ENCODE peak calls at places on chromosomes 16 and 17, in ten cellular contexts. A is HCT116, H is MG63, T is small intestine, S is cardiac fibroblast, E is skeletal muscle cell, K is right cardiac atrium, D is ascending aorta, X is H7, V is AG09309. J is an unnamed sample.

GRCh38 chr17:78342438-78343098 is 17.3 kb downstream of the SOCS3 start:
- DNase-seq in A (peak), H (peak), T (no peak), S (peak), E (no peak), K (peak), D (peak), X (peak), V (no peak), J (peak)

GRCh38 chr17:56707312-56708219 is 114.1 kb downstream of the NOG start:
- DNase-seq in A (no peak), H (no peak), T (no peak), S (peak), E (no peak), K (no peak), D (no peak), X (peak), V (no peak), J (no peak)

GRCh38 chr16:51982715-51983680 is 563.9 kb downstream of the TOX3 start:
- DNase-seq in A (peak), H (peak), T (peak), S (peak), E (peak), K (no peak), D (no peak), X (peak), V (peak), J (peak)

GRCh38 chr16:23518435-23518891 is 8.2 kb upstream of the GGA2 start:
- DNase-seq in A (no peak), H (no peak), T (no peak), S (peak), E (no peak), K (no peak), D (no peak), X (no peak), V (no peak), J (no peak)

GRCh38 chr16:89534147-89534788 is 26.1 kb downstream of the SPG7 start:
- DNase-seq in A (no peak), H (no peak), T (peak), S (peak), E (peak), K (no peak), D (no peak), X (no peak), V (peak), J (peak)

GRCh38 chr17:17635126-17635525 is 43.6 kb upstream of the PEMT start:
- DNase-seq in A (no peak), H (peak), T (no peak), S (no peak), E (no peak), K (no peak), D (no peak), X (no peak), V (no peak), J (peak)

GRCh38 chr16:65667013-65667578 is 545.2 kb upstream of the CDH11 start:
- DNase-seq in A (no peak), H (no peak), T (no peak), S (peak), E (no peak), K (no peak), D (no peak), X (peak), V (no peak), J (peak)

GRCh38 chr16:28587386-28587785 is 9.5 kb downstream of the SULT1A2 start:
- DNase-seq in A (no peak), H (peak), T (no peak), S (no peak), E (no peak), K (no peak), D (no peak), X (no peak), V (no peak), J (peak)

GRCh38 chr17:601462-602303 is 113.0 kb downstream of the VPS53 start:
- DNase-seq in A (no peak), H (no peak), T (no peak), S (peak), E (peak), K (peak), D (no peak), X (no peak), V (no peak), J (peak)

GRCh38 chr16:54287018-54287757 is 601 bp upstream of the IRX3 start:
- DNase-seq in A (peak), H (peak), T (no peak), S (no peak), E (no peak), K (no peak), D (no peak), X (peak), V (no peak), J (no peak)

GRCh38 chr16:3050487-3050886 is 4.1 kb downstream of the MMP25 start:
- DNase-seq in A (no peak), H (no peak), T (no peak), S (no peak), E (no peak), K (no peak), D (no peak), X (no peak), V (no peak), J (no peak)

GRCh38 chr17:39174907-39175694 is 9.1 kb upstream of the ARL5C start:
- DNase-seq in A (peak), H (peak), T (peak), S (peak), E (no peak), K (peak), D (no peak), X (peak), V (no peak), J (peak)

GRCh38 chr17:48513097-48513496 is 17.7 kb downstream of the HOXB1 start:
- DNase-seq in A (no peak), H (no peak), T (peak), S (peak), E (no peak), K (no peak), D (no peak), X (no peak), V (no peak), J (no peak)

GRCh38 chr17:41738077-41738800 is 3.8 kb upstream of the HAP1 start:
- DNase-seq in A (peak), H (peak), T (peak), S (peak), E (peak), K (peak), D (peak), X (peak), V (peak), J (peak)

GRCh38 chr16:11379420-11379819 is 34.2 kb downstream of the RMI2 start:
- DNase-seq in A (no peak), H (peak), T (no peak), S (no peak), E (no peak), K (no peak), D (no peak), X (peak), V (no peak), J (peak)

GRCh38 chr16:425082-425718 is at the start of gene RAB11FIP3:
- DNase-seq in A (peak), H (peak), T (peak), S (peak), E (peak), K (peak), D (peak), X (peak), V (no peak), J (peak)

GRCh38 chr17:51764387-51764971 is 394.0 kb downstream of the CA10 start:
- DNase-seq in A (peak), H (peak), T (peak), S (peak), E (peak), K (peak), D (no peak), X (peak), V (peak), J (peak)

GRCh38 chr16:53817117-53817516 is 113.2 kb downstream of the FTO start:
- DNase-seq in A (peak), H (peak), T (no peak), S (peak), E (peak), K (no peak), D (no peak), X (no peak), V (peak), J (peak)

GRCh38 chr17:48542114-48542955 is 2.6 kb downstream of the HOXB2 start:
- DNase-seq in A (no peak), H (peak), T (no peak), S (peak), E (no peak), K (no peak), D (no peak), X (peak), V (no peak), J (peak)

GRCh38 chr17:76866774-76867577 is 1.2 kb upstream of the MGAT5B start:
- DNase-seq in A (no peak), H (peak), T (no peak), S (peak), E (peak), K (no peak), D (no peak), X (no peak), V (no peak), J (peak)

GRCh38 chr16:71648921-71649320 is 22.9 kb downstream of the MARVELD3 start:
- DNase-seq in A (no peak), H (no peak), T (peak), S (peak), E (no peak), K (no peak), D (no peak), X (peak), V (no peak), J (peak)

GRCh38 chr17:9432121-9432866 is 143.3 kb downstream of the STX8 start:
- DNase-seq in A (no peak), H (no peak), T (peak), S (no peak), E (peak), K (no peak), D (no peak), X (no peak), V (no peak), J (peak)

GRCh38 chr16:7055443-7055842 is 277.2 kb upstream of the RBFOX1 start:
- DNase-seq in A (no peak), H (no peak), T (no peak), S (no peak), E (no peak), K (no peak), D (no peak), X (no peak), V (no peak), J (no peak)

GRCh38 chr17:82234211-82235055 is 5.6 kb downstream of the SLC16A3 start:
- DNase-seq in A (no peak), H (no peak), T (no peak), S (no peak), E (no peak), K (peak), D (no peak), X (no peak), V (no peak), J (no peak)

GRCh38 chr16:4408323-4408690 is 8.1 kb downstream of the CORO7 start:
- DNase-seq in A (no peak), H (no peak), T (no peak), S (no peak), E (no peak), K (no peak), D (no peak), X (no peak), V (no peak), J (no peak)

GRCh38 chr17:44352922-44353655 is 8.0 kb downstream of the GRN start:
- DNase-seq in A (no peak), H (no peak), T (no peak), S (no peak), E (no peak), K (peak), D (no peak), X (peak), V (no peak), J (no peak)

GRCh38 chr16:76190059-76190458 is 87.1 kb upstream of the CNTNAP4 start:
- DNase-seq in A (no peak), H (no peak), T (no peak), S (no peak), E (no peak), K (no peak), D (no peak), X (no peak), V (no peak), J (no peak)

GRCh38 chr16:50210266-50211038 is 55.9 kb upstream of the ADCY7 start:
- DNase-seq in A (peak), H (peak), T (peak), S (peak), E (peak), K (peak), D (no peak), X (peak), V (peak), J (peak)

GRCh38 chr16:81174644-81175324 is 63.7 kb upstream of the BCO1 start:
- DNase-seq in A (no peak), H (peak), T (no peak), S (peak), E (no peak), K (no peak), D (no peak), X (no peak), V (no peak), J (peak)

GRCh38 chr16:12260647-12261262 is 284.2 kb downstream of the SNX29 start:
- DNase-seq in A (peak), H (peak), T (no peak), S (peak), E (no peak), K (peak), D (no peak), X (peak), V (no peak), J (no peak)

GRCh38 chr16:48162839-48163410 is 7.1 kb upstream of the ABCC12 start:
- DNase-seq in A (no peak), H (no peak), T (no peak), S (no peak), E (no peak), K (no peak), D (no peak), X (no peak), V (no peak), J (no peak)

GRCh38 chr17:16477255-16477654 is 14.7 kb downstream of the LRRC75A start:
- DNase-seq in A (peak), H (peak), T (no peak), S (peak), E (peak), K (peak), D (no peak), X (peak), V (peak), J (peak)

GRCh38 chr16:10729649-10730048 is 14.0 kb upstream of the NUBP1 start:
- DNase-seq in A (peak), H (peak), T (peak), S (peak), E (no peak), K (no peak), D (no peak), X (peak), V (peak), J (peak)

GRCh38 chr17:46013502-46014165 is 14.6 kb downstream of the STH start:
- DNase-seq in A (no peak), H (peak), T (no peak), S (peak), E (peak), K (no peak), D (no peak), X (no peak), V (peak), J (peak)

GRCh38 chr16:67872631-67873434 is at the start of gene EDC4:
- DNase-seq in A (peak), H (peak), T (peak), S (peak), E (no peak), K (peak), D (peak), X (peak), V (no peak), J (peak)

GRCh38 chr17:28499684-28500357 is 6.3 kb upstream of the FOXN1 start:
- DNase-seq in A (no peak), H (no peak), T (no peak), S (no peak), E (no peak), K (no peak), D (no peak), X (no peak), V (no peak), J (no peak)
- H3K4me3 ChIP-seq in A (no peak), H (no peak), T (no peak), S (no peak), E (no peak), K (no peak), D (no peak), X (no peak), V (no peak), J (no peak)

DNA sequence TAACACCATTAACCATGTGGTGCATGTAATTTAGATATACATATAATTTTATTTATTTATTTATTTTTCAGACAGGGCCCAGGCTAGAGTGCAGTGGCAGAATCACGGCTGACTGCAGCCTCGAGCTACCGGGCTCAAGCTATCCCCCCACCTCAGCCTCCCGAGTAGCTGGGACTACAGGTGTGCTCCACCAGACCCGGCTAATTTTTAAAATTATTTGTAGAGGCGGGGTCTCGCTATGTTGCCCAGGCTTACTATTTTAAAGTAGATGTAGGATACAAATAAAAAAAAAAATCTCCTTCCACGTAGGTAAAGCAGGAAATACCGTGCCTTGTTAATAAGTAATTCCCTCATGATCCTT is 446 bp upstream of the COQ7 start:
- DNase-seq in A (no peak), H (no peak), T (no peak), S (no peak), E (no peak), K (no peak), D (no peak), X (no peak), V (no peak), J (no peak)
- H3K4me3 ChIP-seq in A (peak), H (peak), T (no peak), S (no peak), E (peak), K (peak), D (peak), X (no peak), V (no peak), J (peak)

GRCh38 chr16:84821728-84822676 is 2.2 kb downstream of the CRISPLD2 start:
- DNase-seq in A (no peak), H (no peak), T (no peak), S (peak), E (no peak), K (no peak), D (no peak), X (no peak), V (no peak), J (peak)
- H3K4me3 ChIP-seq in A (no peak), H (no peak), T (no peak), S (peak), E (peak), K (peak), D (peak), X (no peak), V (no peak), J (peak)

DNA sequence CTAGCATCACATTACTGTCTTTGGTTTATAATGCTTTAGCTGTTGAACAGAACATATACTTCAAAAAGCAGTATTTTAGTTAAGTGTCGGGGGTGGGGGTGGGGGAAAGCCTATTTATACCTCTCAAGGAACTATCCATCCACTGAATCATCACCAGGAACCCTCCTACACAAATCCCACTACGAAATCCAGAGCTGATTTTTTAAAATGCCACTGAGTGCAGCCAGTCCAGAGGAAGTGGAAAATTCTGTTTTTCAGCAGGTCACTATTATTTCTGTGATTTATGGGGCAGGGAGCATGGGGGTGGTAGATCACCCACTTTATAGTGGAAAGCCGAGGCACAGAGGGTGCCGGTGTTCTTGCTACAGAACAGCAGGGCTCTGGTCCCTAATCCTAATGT is 284.1 kb downstream of the SOX9 start:
- DNase-seq in A (no peak), H (no peak), T (no peak), S (peak), E (peak), K (no peak), D (no peak), X (no peak), V (no peak), J (peak)
- H3K4me3 ChIP-seq in A (no peak), H (no peak), T (no peak), S (no peak), E (no peak), K (no peak), D (no peak), X (no peak), V (no peak), J (peak)

DNA sequence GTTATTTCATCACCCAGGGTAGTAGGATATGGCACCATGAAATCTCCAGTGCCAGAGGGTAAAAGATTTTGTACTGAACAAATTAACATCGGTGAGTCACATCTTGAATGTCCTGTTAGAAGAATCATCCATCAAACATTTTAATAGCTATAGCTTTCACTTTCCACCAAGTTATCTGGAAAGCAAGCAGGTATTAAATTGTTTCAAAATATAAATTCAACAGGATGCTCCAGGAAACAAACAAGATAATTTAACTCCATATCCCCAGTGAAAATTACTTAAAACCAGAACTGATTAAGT is 2.4 kb downstream of the VEZF1 start:
- DNase-seq in A (no peak), H (no peak), T (peak), S (peak), E (no peak), K (no peak), D (no peak), X (no peak), V (no peak), J (peak)
- H3K4me3 ChIP-seq in A (peak), H (peak), T (no peak), S (no peak), E (peak), K (peak), D (peak), X (no peak), V (no peak), J (peak)

DNA sequence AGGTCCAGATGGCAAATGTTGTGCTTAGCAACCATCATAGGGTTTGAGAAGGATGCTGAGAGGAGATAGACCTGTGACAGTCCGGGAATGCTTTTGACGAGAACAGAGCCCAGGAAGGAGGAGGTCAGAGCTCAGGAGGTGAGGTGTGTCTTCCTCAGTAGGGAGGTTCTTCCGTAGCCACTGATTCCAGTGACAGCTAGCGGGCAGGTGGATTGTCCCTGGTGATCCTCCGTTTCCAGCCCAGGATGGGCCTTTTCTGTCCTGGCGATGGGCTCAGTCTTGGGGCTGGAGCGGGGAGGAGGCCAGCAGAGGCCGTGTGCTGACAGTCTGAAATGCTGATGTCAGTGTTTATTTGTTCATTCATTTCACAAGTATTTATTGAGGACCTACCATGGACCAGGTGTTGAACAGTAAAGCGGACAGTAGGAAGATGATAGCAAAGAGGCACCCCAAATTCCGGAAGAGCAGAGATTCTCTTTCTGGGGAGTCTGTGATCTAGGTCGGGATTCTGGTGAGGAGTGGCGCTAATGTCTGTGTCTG is 38.8 kb downstream of the KIAA0513 start:
- DNase-seq in A (no peak), H (no peak), T (no peak), S (no peak), E (no peak), K (peak), D (no peak), X (peak), V (no peak), J (no peak)
- H3K4me3 ChIP-seq in A (no peak), H (no peak), T (no peak), S (no peak), E (no peak), K (no peak), D (no peak), X (no peak), V (no peak), J (no peak)